ENCODE peak calls at places on chromosomes 11 and 22, in ten cellular contexts. One of them, this sample, is unnamed.

GRCh38 chr11:31254411-31254810 is 115.1 kb downstream of the DCDC1 start:
- DNase-seq in pancreas: no peak
- DNase-seq in upper lobe of left lung: no peak
- DNase-seq in lower leg skin: no peak
- DNase-seq in AG09319: no peak
- DNase-seq in choroid plexus epithelial cell: peak; percentile 21
- DNase-seq in IMR-90: no peak
- DNase-seq in adrenal gland: no peak
- DNase-seq in uterus: no peak
- DNase-seq in prostate gland: peak; percentile 29
- DNase-seq in this sample: no peak

GRCh38 chr11:335779-336665 is 15.4 kb upstream of the IFITM3 start:
- DNase-seq in pancreas: no peak
- DNase-seq in upper lobe of left lung: no peak
- DNase-seq in lower leg skin: no peak
- DNase-seq in AG09319: no peak
- DNase-seq in choroid plexus epithelial cell: peak; percentile 77
- DNase-seq in IMR-90: no peak
- DNase-seq in adrenal gland: no peak
- DNase-seq in uterus: peak; percentile 86
- DNase-seq in prostate gland: no peak
- DNase-seq in this sample: no peak

GRCh38 chr11:61654397-61654829 is 25.8 kb upstream of the DAGLA start:
- DNase-seq in pancreas: no peak
- DNase-seq in upper lobe of left lung: no peak
- DNase-seq in lower leg skin: peak; percentile 90
- DNase-seq in AG09319: no peak
- DNase-seq in choroid plexus epithelial cell: no peak
- DNase-seq in IMR-90: no peak
- DNase-seq in adrenal gland: peak; percentile 75
- DNase-seq in uterus: no peak
- DNase-seq in prostate gland: no peak
- DNase-seq in this sample: no peak

GRCh38 chr11:133966924-133967598 is 10.3 kb upstream of the IGSF9B start:
- DNase-seq in pancreas: peak; percentile 81
- DNase-seq in upper lobe of left lung: peak; percentile 90
- DNase-seq in lower leg skin: no peak
- DNase-seq in AG09319: no peak
- DNase-seq in choroid plexus epithelial cell: no peak
- DNase-seq in IMR-90: no peak
- DNase-seq in adrenal gland: no peak
- DNase-seq in uterus: peak; percentile 49
- DNase-seq in prostate gland: no peak
- DNase-seq in this sample: no peak

GRCh38 chr22:45996241-45997076 is 19.5 kb upstream of the WNT7B start:
- DNase-seq in pancreas: peak; percentile 78
- DNase-seq in upper lobe of left lung: peak; percentile 88
- DNase-seq in lower leg skin: no peak
- DNase-seq in AG09319: no peak
- DNase-seq in choroid plexus epithelial cell: peak; percentile 62
- DNase-seq in IMR-90: peak; percentile 42
- DNase-seq in adrenal gland: peak; percentile 62
- DNase-seq in uterus: peak; percentile 66
- DNase-seq in prostate gland: no peak
- DNase-seq in this sample: no peak

GRCh38 chr11:8092587-8093424 is 11.8 kb downstream of the TUB start:
- DNase-seq in pancreas: no peak
- DNase-seq in upper lobe of left lung: no peak
- DNase-seq in lower leg skin: peak; percentile 85
- DNase-seq in AG09319: peak; percentile 25
- DNase-seq in choroid plexus epithelial cell: peak; percentile 82
- DNase-seq in IMR-90: peak; percentile 66
- DNase-seq in adrenal gland: peak; percentile 76
- DNase-seq in uterus: peak; percentile 61
- DNase-seq in prostate gland: peak; percentile 43
- DNase-seq in this sample: no peak

GRCh38 chr22:23147632-23148387 is 2.5 kb downstream of the RAB36 start:
- DNase-seq in pancreas: no peak
- DNase-seq in upper lobe of left lung: no peak
- DNase-seq in lower leg skin: no peak
- DNase-seq in AG09319: no peak
- DNase-seq in choroid plexus epithelial cell: peak; percentile 93
- DNase-seq in IMR-90: peak; percentile 90
- DNase-seq in adrenal gland: no peak
- DNase-seq in uterus: no peak
- DNase-seq in prostate gland: peak; percentile 88
- DNase-seq in this sample: no peak

GRCh38 chr22:49951001-49951677 is 9.4 kb upstream of the PIM3 start:
- DNase-seq in pancreas: peak; percentile 100
- DNase-seq in upper lobe of left lung: peak; percentile 95
- DNase-seq in lower leg skin: no peak
- DNase-seq in AG09319: no peak
- DNase-seq in choroid plexus epithelial cell: no peak
- DNase-seq in IMR-90: peak; percentile 64
- DNase-seq in adrenal gland: no peak
- DNase-seq in uterus: no peak
- DNase-seq in prostate gland: peak; percentile 99
- DNase-seq in this sample: no peak

GRCh38 chr11:45023065-45023365 is 72.3 kb upstream of the TP53I11 start:
- DNase-seq in pancreas: no peak
- DNase-seq in upper lobe of left lung: no peak
- DNase-seq in lower leg skin: no peak
- DNase-seq in AG09319: no peak
- DNase-seq in choroid plexus epithelial cell: no peak
- DNase-seq in IMR-90: peak; percentile 5
- DNase-seq in adrenal gland: no peak
- DNase-seq in uterus: no peak
- DNase-seq in prostate gland: no peak
- DNase-seq in this sample: no peak

GRCh38 chr11:45021692-45022130 is 71.0 kb upstream of the TP53I11 start:
- DNase-seq in pancreas: no peak
- DNase-seq in upper lobe of left lung: peak; percentile 84
- DNase-seq in lower leg skin: peak; percentile 96
- DNase-seq in AG09319: peak; percentile 79
- DNase-seq in choroid plexus epithelial cell: peak; percentile 31
- DNase-seq in IMR-90: peak; percentile 16
- DNase-seq in adrenal gland: peak; percentile 56
- DNase-seq in uterus: peak; percentile 69
- DNase-seq in prostate gland: no peak
- DNase-seq in this sample: no peak

GRCh38 chr11:45021001-45021400 is 70.3 kb upstream of the TP53I11 start:
- DNase-seq in pancreas: no peak
- DNase-seq in upper lobe of left lung: no peak
- DNase-seq in lower leg skin: no peak
- DNase-seq in AG09319: no peak
- DNase-seq in choroid plexus epithelial cell: peak; percentile 6
- DNase-seq in IMR-90: no peak
- DNase-seq in adrenal gland: peak; percentile 24
- DNase-seq in uterus: no peak
- DNase-seq in prostate gland: no peak
- DNase-seq in this sample: no peak

GRCh38 chr11:45022294-45023064 is 71.8 kb upstream of the TP53I11 start:
- DNase-seq in pancreas: no peak
- DNase-seq in upper lobe of left lung: no peak
- DNase-seq in lower leg skin: no peak
- DNase-seq in AG09319: no peak
- DNase-seq in choroid plexus epithelial cell: no peak
- DNase-seq in IMR-90: peak; percentile 20
- DNase-seq in adrenal gland: no peak
- DNase-seq in uterus: no peak
- DNase-seq in prostate gland: no peak
- DNase-seq in this sample: no peak

DNA sequence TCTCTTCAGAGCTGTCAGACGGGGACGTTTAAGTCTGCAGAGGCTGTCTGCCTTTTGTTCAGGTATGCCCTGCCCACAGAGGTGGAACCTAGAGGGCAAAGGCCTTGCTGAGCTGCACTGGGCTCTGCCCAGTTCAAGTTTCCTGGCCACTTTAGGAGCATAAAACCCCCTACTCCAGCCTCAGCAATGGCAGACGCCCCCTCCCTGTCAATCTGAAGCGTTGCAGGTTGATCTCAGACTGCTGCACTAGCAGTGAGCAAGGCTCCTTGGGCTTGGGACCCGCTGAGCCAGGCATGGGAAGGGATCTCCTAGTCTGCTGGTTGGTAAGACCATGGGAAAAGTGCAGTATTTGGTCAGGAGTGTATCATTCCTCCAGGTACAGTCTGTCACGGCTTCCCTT is 66.6 kb upstream of the TP53I11 start:
- DNase-seq in pancreas: no peak
- DNase-seq in upper lobe of left lung: no peak
- DNase-seq in lower leg skin: no peak
- DNase-seq in AG09319: no peak
- DNase-seq in choroid plexus epithelial cell: no peak
- DNase-seq in IMR-90: no peak
- DNase-seq in adrenal gland: no peak
- DNase-seq in uterus: no peak
- DNase-seq in prostate gland: no peak
- DNase-seq in this sample: no peak
- TF ChIP-seq CTCF in pancreas: no peak
- TF ChIP-seq CTCF in upper lobe of left lung: no peak
- TF ChIP-seq CTCF in lower leg skin: no peak
- TF ChIP-seq CTCF in AG09319: peak; percentile 23
- TF ChIP-seq CTCF in choroid plexus epithelial cell: peak; percentile 18
- TF ChIP-seq CTCF in IMR-90: no peak
- TF ChIP-seq CTCF in adrenal gland: no peak
- TF ChIP-seq CTCF in uterus: no peak
- TF ChIP-seq CTCF in prostate gland: no peak
- TF ChIP-seq CTCF in this sample: no peak

GRCh38 chr11:49995559-49995958 is 13.2 kb upstream of the OR4C12 start:
- DNase-seq in pancreas: no peak
- DNase-seq in upper lobe of left lung: no peak
- DNase-seq in lower leg skin: no peak
- DNase-seq in AG09319: peak; percentile 1
- DNase-seq in choroid plexus epithelial cell: peak; percentile 51
- DNase-seq in IMR-90: peak; percentile 50
- DNase-seq in adrenal gland: peak; percentile 50
- DNase-seq in uterus: no peak
- DNase-seq in prostate gland: peak; percentile 10
- DNase-seq in this sample: no peak
- TF ChIP-seq CTCF in pancreas: peak; percentile 37
- TF ChIP-seq CTCF in upper lobe of left lung: peak; percentile 23
- TF ChIP-seq CTCF in lower leg skin: no peak
- TF ChIP-seq CTCF in AG09319: peak; percentile 32
- TF ChIP-seq CTCF in choroid plexus epithelial cell: peak; percentile 51
- TF ChIP-seq CTCF in IMR-90: peak; percentile 39
- TF ChIP-seq CTCF in adrenal gland: peak; percentile 47
- TF ChIP-seq CTCF in uterus: no peak
- TF ChIP-seq CTCF in prostate gland: no peak
- TF ChIP-seq CTCF in this sample: no peak

GRCh38 chr11:132095230-132096165 is 725.1 kb downstream of the NTM start:
- DNase-seq in pancreas: no peak
- DNase-seq in upper lobe of left lung: no peak
- DNase-seq in lower leg skin: no peak
- DNase-seq in AG09319: no peak
- DNase-seq in choroid plexus epithelial cell: no peak
- DNase-seq in IMR-90: no peak
- DNase-seq in adrenal gland: no peak
- DNase-seq in uterus: no peak
- DNase-seq in prostate gland: no peak
- DNase-seq in this sample: no peak

GRCh38 chr11:132101861-132102260 is 731.4 kb downstream of the NTM start:
- DNase-seq in pancreas: no peak
- DNase-seq in upper lobe of left lung: no peak
- DNase-seq in lower leg skin: no peak
- DNase-seq in AG09319: no peak
- DNase-seq in choroid plexus epithelial cell: peak; percentile 45
- DNase-seq in IMR-90: peak; percentile 70
- DNase-seq in adrenal gland: no peak
- DNase-seq in uterus: no peak
- DNase-seq in prostate gland: no peak
- DNase-seq in this sample: no peak

GRCh38 chr11:132103006-132103405 is 732.6 kb downstream of the NTM start:
- DNase-seq in pancreas: no peak
- DNase-seq in upper lobe of left lung: no peak
- DNase-seq in lower leg skin: no peak
- DNase-seq in AG09319: no peak
- DNase-seq in choroid plexus epithelial cell: no peak
- DNase-seq in IMR-90: no peak
- DNase-seq in adrenal gland: no peak
- DNase-seq in uterus: no peak
- DNase-seq in prostate gland: no peak
- DNase-seq in this sample: no peak

GRCh38 chr11:132100583-132100982 is 730.2 kb downstream of the NTM start:
- DNase-seq in pancreas: no peak
- DNase-seq in upper lobe of left lung: no peak
- DNase-seq in lower leg skin: no peak
- DNase-seq in AG09319: no peak
- DNase-seq in choroid plexus epithelial cell: no peak
- DNase-seq in IMR-90: no peak
- DNase-seq in adrenal gland: no peak
- DNase-seq in uterus: no peak
- DNase-seq in prostate gland: no peak
- DNase-seq in this sample: no peak

DNA sequence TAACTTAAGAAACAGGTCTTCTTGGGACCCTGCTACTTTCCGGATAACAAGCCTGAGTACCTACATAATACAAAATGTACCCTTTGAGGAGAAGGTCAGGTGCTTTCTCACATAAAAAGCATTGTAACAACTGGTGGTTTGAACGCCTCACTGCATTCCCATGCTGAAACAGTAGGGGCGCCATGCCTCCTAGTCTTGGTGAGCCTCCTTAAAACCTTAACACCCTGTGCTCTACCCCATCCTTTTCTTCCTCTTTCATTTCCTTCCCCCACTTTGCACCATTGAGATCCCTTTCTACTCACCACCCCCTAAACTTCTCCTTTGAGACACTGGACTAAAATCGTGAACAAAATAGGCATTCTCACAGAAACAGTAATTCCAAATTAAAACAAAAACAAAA is 729.3 kb downstream of the NTM start:
- DNase-seq in pancreas: no peak
- DNase-seq in upper lobe of left lung: no peak
- DNase-seq in lower leg skin: no peak
- DNase-seq in AG09319: no peak
- DNase-seq in choroid plexus epithelial cell: no peak
- DNase-seq in IMR-90: no peak
- DNase-seq in adrenal gland: no peak
- DNase-seq in uterus: no peak
- DNase-seq in prostate gland: no peak
- DNase-seq in this sample: no peak
- TF ChIP-seq CTCF in pancreas: no peak
- TF ChIP-seq CTCF in upper lobe of left lung: no peak
- TF ChIP-seq CTCF in lower leg skin: no peak
- TF ChIP-seq CTCF in AG09319: no peak
- TF ChIP-seq CTCF in choroid plexus epithelial cell: peak; percentile 59
- TF ChIP-seq CTCF in IMR-90: no peak
- TF ChIP-seq CTCF in adrenal gland: no peak
- TF ChIP-seq CTCF in uterus: no peak
- TF ChIP-seq CTCF in prostate gland: no peak
- TF ChIP-seq CTCF in this sample: no peak

GRCh38 chr11:128777369-128778011 is 83.6 kb downstream of the FLI1 start:
- DNase-seq in pancreas: no peak
- DNase-seq in upper lobe of left lung: no peak
- DNase-seq in lower leg skin: peak; percentile 40
- DNase-seq in AG09319: no peak
- DNase-seq in choroid plexus epithelial cell: no peak
- DNase-seq in IMR-90: no peak
- DNase-seq in adrenal gland: no peak
- DNase-seq in uterus: no peak
- DNase-seq in prostate gland: no peak
- DNase-seq in this sample: no peak

GRCh38 chr11:128775513-128775912 is 81.6 kb downstream of the FLI1 start:
- DNase-seq in pancreas: no peak
- DNase-seq in upper lobe of left lung: no peak
- DNase-seq in lower leg skin: no peak
- DNase-seq in AG09319: no peak
- DNase-seq in choroid plexus epithelial cell: peak; percentile 33
- DNase-seq in IMR-90: no peak
- DNase-seq in adrenal gland: no peak
- DNase-seq in uterus: no peak
- DNase-seq in prostate gland: no peak
- DNase-seq in this sample: no peak

GRCh38 chr11:128774593-128774992 is 80.7 kb downstream of the FLI1 start:
- DNase-seq in pancreas: no peak
- DNase-seq in upper lobe of left lung: no peak
- DNase-seq in lower leg skin: no peak
- DNase-seq in AG09319: no peak
- DNase-seq in choroid plexus epithelial cell: no peak
- DNase-seq in IMR-90: no peak
- DNase-seq in adrenal gland: no peak
- DNase-seq in uterus: no peak
- DNase-seq in prostate gland: no peak
- DNase-seq in this sample: no peak

GRCh38 chr11:128776088-128776433 is 82.2 kb downstream of the FLI1 start:
- DNase-seq in pancreas: no peak
- DNase-seq in upper lobe of left lung: no peak
- DNase-seq in lower leg skin: no peak
- DNase-seq in AG09319: no peak
- DNase-seq in choroid plexus epithelial cell: no peak
- DNase-seq in IMR-90: no peak
- DNase-seq in adrenal gland: no peak
- DNase-seq in uterus: no peak
- DNase-seq in prostate gland: no peak
- DNase-seq in this sample: no peak

GRCh38 chr11:128776434-128777284 is 82.8 kb downstream of the FLI1 start:
- DNase-seq in pancreas: peak; percentile 83
- DNase-seq in upper lobe of left lung: peak; percentile 81
- DNase-seq in lower leg skin: peak; percentile 80
- DNase-seq in AG09319: no peak
- DNase-seq in choroid plexus epithelial cell: peak; percentile 63
- DNase-seq in IMR-90: peak; percentile 33
- DNase-seq in adrenal gland: no peak
- DNase-seq in uterus: peak; percentile 47
- DNase-seq in prostate gland: no peak
- DNase-seq in this sample: no peak
- TF ChIP-seq CTCF in pancreas: peak; percentile 16
- TF ChIP-seq CTCF in upper lobe of left lung: peak; percentile 42
- TF ChIP-seq CTCF in lower leg skin: no peak
- TF ChIP-seq CTCF in AG09319: peak; percentile 50
- TF ChIP-seq CTCF in choroid plexus epithelial cell: peak; percentile 79
- TF ChIP-seq CTCF in IMR-90: peak; percentile 59
- TF ChIP-seq CTCF in adrenal gland: peak; percentile 2
- TF ChIP-seq CTCF in uterus: no peak
- TF ChIP-seq CTCF in prostate gland: no peak
- TF ChIP-seq CTCF in this sample: no peak